ENCODE peak calls at places on chromosome 12, in five cellular contexts. One of them, this sample, is unnamed.

GRCh38 chr12:59149995-59150642 is 229.8 kb upstream of the LRIG3 start:
- DNase-seq in thoracic aorta: no peak
- DNase-seq in GM12865: peak; percentile 76
- DNase-seq in effector CD4-positive, alpha-beta T cell: no peak
- DNase-seq in hepatocyte: peak; percentile 89
- DNase-seq in this sample: no peak

GRCh38 chr12:120229071-120229582 is 28.2 kb upstream of the RPLP0 start:
- DNase-seq in GM12865: no peak
- DNase-seq in effector CD4-positive, alpha-beta T cell: no peak
- DNase-seq in hepatocyte: peak; percentile 93
- DNase-seq in thoracic aorta: no peak
- DNase-seq in this sample: no peak

GRCh38 chr12:6276936-6277615 is 33.4 kb upstream of the PLEKHG6 start:
- DNase-seq in GM12865: no peak
- DNase-seq in effector CD4-positive, alpha-beta T cell: no peak
- DNase-seq in thoracic aorta: no peak
- DNase-seq in hepatocyte: no peak
- DNase-seq in this sample: no peak

GRCh38 chr12:48969847-48970701 is 1.5 kb downstream of the WNT10B start:
- DNase-seq in thoracic aorta: no peak
- DNase-seq in GM12865: no peak
- DNase-seq in effector CD4-positive, alpha-beta T cell: peak; percentile 23
- DNase-seq in hepatocyte: peak; percentile 69
- DNase-seq in this sample: no peak

GRCh38 chr12:14774074-14774943 is 29.0 kb downstream of the WBP11 start:
- DNase-seq in thoracic aorta: peak; percentile 94
- DNase-seq in GM12865: peak; percentile 98
- DNase-seq in effector CD4-positive, alpha-beta T cell: peak; percentile 84
- DNase-seq in hepatocyte: peak; percentile 98
- DNase-seq in this sample: peak; percentile 95

GRCh38 chr12:75862692-75863471 is 168.7 kb downstream of the PHLDA1 start:
- DNase-seq in effector CD4-positive, alpha-beta T cell: no peak
- DNase-seq in hepatocyte: peak; percentile 10
- DNase-seq in GM12865: no peak
- DNase-seq in thoracic aorta: no peak
- DNase-seq in this sample: no peak

GRCh38 chr12:116955382-116956021 is 44.8 kb downstream of the FBXW8 start:
- DNase-seq in GM12865: peak; percentile 24
- DNase-seq in hepatocyte: peak; percentile 74
- DNase-seq in thoracic aorta: no peak
- DNase-seq in effector CD4-positive, alpha-beta T cell: peak; percentile 5
- DNase-seq in this sample: peak; percentile 19

GRCh38 chr12:11486623-11487444 is 91.5 kb upstream of the PRB2 start:
- DNase-seq in effector CD4-positive, alpha-beta T cell: peak; percentile 75
- DNase-seq in thoracic aorta: peak; percentile 53
- DNase-seq in GM12865: peak; percentile 91
- DNase-seq in hepatocyte: peak; percentile 92
- DNase-seq in this sample: peak; percentile 84

GRCh38 chr12:74665690-74666089 is 128.1 kb downstream of the ATXN7L3B start:
- DNase-seq in hepatocyte: no peak
- DNase-seq in GM12865: no peak
- DNase-seq in effector CD4-positive, alpha-beta T cell: no peak
- DNase-seq in thoracic aorta: no peak
- DNase-seq in this sample: no peak

GRCh38 chr12:57888407-57889157 is 42.1 kb upstream of the CTDSP2 start:
- DNase-seq in hepatocyte: peak; percentile 66
- DNase-seq in GM12865: peak; percentile 47
- DNase-seq in effector CD4-positive, alpha-beta T cell: no peak
- DNase-seq in thoracic aorta: peak; percentile 57
- DNase-seq in this sample: no peak

GRCh38 chr12:93894391-93895095 is 217.4 kb downstream of the CRADD start:
- DNase-seq in effector CD4-positive, alpha-beta T cell: no peak
- DNase-seq in hepatocyte: peak; percentile 48
- DNase-seq in GM12865: no peak
- DNase-seq in thoracic aorta: peak; percentile 75
- DNase-seq in this sample: no peak

GRCh38 chr12:50411051-50411660 is 10.5 kb downstream of the LARP4 start:
- DNase-seq in hepatocyte: no peak
- DNase-seq in effector CD4-positive, alpha-beta T cell: no peak
- DNase-seq in GM12865: no peak
- DNase-seq in thoracic aorta: no peak
- DNase-seq in this sample: no peak

GRCh38 chr12:82666830-82667229 is 19.9 kb upstream of the TMTC2 start:
- DNase-seq in effector CD4-positive, alpha-beta T cell: no peak
- DNase-seq in GM12865: no peak
- DNase-seq in thoracic aorta: no peak
- DNase-seq in hepatocyte: no peak
- DNase-seq in this sample: no peak

GRCh38 chr12:6607751-6608591 is 792 bp upstream of the CHD4 start:
- DNase-seq in effector CD4-positive, alpha-beta T cell: peak; percentile 58
- DNase-seq in GM12865: peak; percentile 92
- DNase-seq in thoracic aorta: peak; percentile 48
- DNase-seq in hepatocyte: peak; percentile 82
- DNase-seq in this sample: peak; percentile 61

GRCh38 chr12:109589240-109589590 is 15.6 kb downstream of the MVK start:
- DNase-seq in hepatocyte: no peak
- DNase-seq in effector CD4-positive, alpha-beta T cell: no peak
- DNase-seq in GM12865: no peak
- DNase-seq in thoracic aorta: no peak
- DNase-seq in this sample: no peak